ENCODE peak calls at places on chromosomes 1 and 21, in nine cellular contexts. K, M, G, W, I, E, Q, U and T are unnamed samples.
A peak's percentile ranks its signal among the peaks of the same experiment; 100 is the strongest.

GRCh38 chr1:7255303-7256058 is 470.2 kb downstream of the CAMTA1 start:
- DNase-seq in K (no peak), M (no peak), G (peak; percentile 62), W (no peak), I (no peak), E (no peak), Q (no peak), U (no peak), T (no peak)

GRCh38 chr1:13628711-13629110 is 45.1 kb downstream of the PDPN start:
- DNase-seq in K (no peak), M (no peak), G (no peak), W (no peak), I (no peak), E (no peak), Q (no peak), U (no peak), T (no peak)

GRCh38 chr1:54835970-54836369 is 34.8 kb upstream of the TTC22 start:
- DNase-seq in K (no peak), M (no peak), G (no peak), W (no peak), I (no peak), E (no peak), Q (no peak), U (no peak), T (no peak)

GRCh38 chr21:29232601-29233541 is 65.9 kb upstream of the BACH1 start:
- DNase-seq in K (peak; percentile 56), M (no peak), G (peak; percentile 49), W (peak; percentile 9), I (no peak), E (peak; percentile 11), Q (peak; percentile 7), U (no peak), T (no peak)

GRCh38 chr1:94926365-94926914 is 470 bp downstream of the CNN3 start:
- DNase-seq in K (peak; percentile 71), M (no peak), G (peak; percentile 55), W (peak; percentile 44), I (peak; percentile 40), E (no peak), Q (peak; percentile 31), U (peak; percentile 76), T (no peak)

GRCh38 chr1:208525417-208525816 is 281.2 kb upstream of the PLXNA2 start:
- DNase-seq in K (no peak), M (no peak), G (no peak), W (no peak), I (no peak), E (no peak), Q (no peak), U (no peak), T (no peak)

GRCh38 chr21:45105906-45106485 is 31.6 kb downstream of the ADARB1 start:
- DNase-seq in K (peak; percentile 8), M (no peak), G (peak; percentile 10), W (no peak), I (no peak), E (no peak), Q (no peak), U (no peak), T (no peak)

GRCh38 chr1:228373004-228373680 is 33.5 kb downstream of the TRIM11 start:
- DNase-seq in K (no peak), M (peak; percentile 38), G (no peak), W (no peak), I (no peak), E (no peak), Q (no peak), U (no peak), T (peak; percentile 34)

GRCh38 chr1:24236170-24237045 is 49.3 kb upstream of the IFNLR1 start:
- DNase-seq in K (peak; percentile 78), M (no peak), G (peak; percentile 39), W (peak; percentile 73), I (no peak), E (no peak), Q (peak; percentile 85), U (peak; percentile 56), T (no peak)